ENCODE peak calls at places on chromosome 21, in nine cellular contexts. U is HFFc6, E is nephron progenitor cell, J is AG09309, N is GM20000, D is A549, Y is bronchial epithelial cell, Q is HepG2, G is esophagus squamous epithelium. V is an unnamed sample.

GRCh38 chr21:29078884-29079765 is 5.7 kb upstream of the CCT8 start:
- DNase-seq in U (no peak), E (no peak), J (no peak), N (no peak), D (no peak), Y (no peak), Q (no peak), G (no peak), V (no peak)

GRCh38 chr21:36422279-36423098 is 37.3 kb downstream of the CHAF1B start:
- DNase-seq in U (peak; percentile 35), E (peak; percentile 66), J (no peak), N (peak; percentile 62), D (peak; percentile 54), Y (peak; percentile 58), Q (peak; percentile 40), G (no peak), V (peak; percentile 84)

GRCh38 chr21:46605759-46606426 is 1.0 kb upstream of the S100B start:
- DNase-seq in U (no peak), E (no peak), J (no peak), N (peak; percentile 72), D (no peak), Y (no peak), Q (no peak), G (no peak), V (peak; percentile 71)

GRCh38 chr21:35265170-35265877 is 216.2 kb upstream of the RUNX1 start:
- DNase-seq in U (peak; percentile 88), E (no peak), J (no peak), N (no peak), D (peak; percentile 2), Y (peak; percentile 92), Q (no peak), G (no peak), V (no peak)

GRCh38 chr21:45041351-45041805 is 33.0 kb upstream of the ADARB1 start:
- DNase-seq in U (peak; percentile 4), E (peak; percentile 45), J (peak; percentile 85), N (no peak), D (no peak), Y (no peak), Q (no peak), G (no peak), V (no peak)

GRCh38 chr21:34357889-34358288 is 5.9 kb upstream of the KCNE2 start:
- DNase-seq in U (no peak), E (no peak), J (no peak), N (no peak), D (no peak), Y (no peak), Q (no peak), G (no peak), V (no peak)

GRCh38 chr21:42461185-42461520 is 34.9 kb downstream of the RSPH1 start:
- DNase-seq in U (no peak), E (no peak), J (no peak), N (no peak), D (no peak), Y (no peak), Q (no peak), G (no peak), V (no peak)

GRCh38 chr21:14923468-14923867 is 141.3 kb downstream of the NRIP1 start:
- DNase-seq in U (peak; percentile 57), E (no peak), J (no peak), N (no peak), D (no peak), Y (no peak), Q (no peak), G (no peak), V (no peak)

GRCh38 chr21:46551636-46552241 is 53.1 kb downstream of the S100B start:
- DNase-seq in U (no peak), E (no peak), J (no peak), N (no peak), D (no peak), Y (no peak), Q (no peak), G (no peak), V (no peak)

GRCh38 chr21:17674106-17674505 is 61.4 kb upstream of the BTG3 start:
- DNase-seq in U (no peak), E (no peak), J (no peak), N (no peak), D (no peak), Y (no peak), Q (no peak), G (no peak), V (no peak)

GRCh38 chr21:46661211-46661625 is 25.7 kb downstream of the PRMT2 start:
- DNase-seq in U (peak; percentile 68), E (peak; percentile 81), J (peak; percentile 43), N (peak; percentile 91), D (no peak), Y (peak; percentile 21), Q (no peak), G (no peak), V (peak; percentile 90)

GRCh38 chr21:34904526-34905298 is 144.4 kb downstream of the RUNX1 start:
- DNase-seq in U (no peak), E (no peak), J (no peak), N (no peak), D (no peak), Y (no peak), Q (no peak), G (no peak), V (no peak)

GRCh38 chr21:40173833-40174232 is 306.6 kb downstream of the PCP4 start:
- DNase-seq in U (no peak), E (no peak), J (no peak), N (no peak), D (no peak), Y (no peak), Q (no peak), G (no peak), V (no peak)

GRCh38 chr21:44487831-44488230 is 32.5 kb downstream of the LRRC3 start:
- DNase-seq in U (peak; percentile 9), E (no peak), J (no peak), N (peak; percentile 62), D (no peak), Y (no peak), Q (peak; percentile 30), G (no peak), V (no peak)

GRCh38 chr21:23725576-23725975 is 1881.7 kb downstream of the MRPL39 start:
- DNase-seq in U (no peak), E (no peak), J (no peak), N (no peak), D (no peak), Y (no peak), Q (no peak), G (no peak), V (no peak)

GRCh38 chr21:32298658-32299081 is at the start of gene MRAP:
- DNase-seq in U (no peak), E (no peak), J (no peak), N (no peak), D (no peak), Y (no peak), Q (no peak), G (no peak), V (peak; percentile 12)

GRCh38 chr21:42556960-42557359 is 43.3 kb downstream of the SLC37A1 start:
- DNase-seq in U (no peak), E (peak; percentile 26), J (no peak), N (no peak), D (no peak), Y (no peak), Q (no peak), G (no peak), V (peak; percentile 59)

GRCh38 chr21:35923971-35924370 is 136.4 kb downstream of the SETD4 start:
- DNase-seq in U (no peak), E (no peak), J (no peak), N (no peak), D (no peak), Y (no peak), Q (no peak), G (no peak), V (no peak)

GRCh38 chr21:37642493-37642892 is 273.8 kb downstream of the KCNJ6 start:
- DNase-seq in U (no peak), E (no peak), J (no peak), N (peak; percentile 45), D (no peak), Y (peak; percentile 64), Q (peak; percentile 32), G (no peak), V (no peak)
- TF ChIP-seq CTCF in U (peak; percentile 23), E (peak; percentile 32), J (no peak), N (peak; percentile 34), D (peak; percentile 18), Y (peak; percentile 55), Q (peak; percentile 66), G (peak; percentile 43), V (peak; percentile 39)

GRCh38 chr21:37461494-37461893 is 94.9 kb downstream of the DYRK1A start:
- DNase-seq in U (no peak), E (no peak), J (no peak), N (peak; percentile 34), D (no peak), Y (no peak), Q (no peak), G (no peak), V (peak; percentile 32)

GRCh38 chr21:37459575-37459974 is 93.0 kb downstream of the DYRK1A start:
- DNase-seq in U (peak; percentile 57), E (no peak), J (no peak), N (no peak), D (no peak), Y (no peak), Q (no peak), G (no peak), V (no peak)

GRCh38 chr21:37462087-37462861 is 95.7 kb downstream of the DYRK1A start:
- DNase-seq in U (no peak), E (no peak), J (no peak), N (no peak), D (no peak), Y (no peak), Q (peak; percentile 31), G (no peak), V (no peak)

GRCh38 chr21:37458669-37459276 is 92.2 kb downstream of the DYRK1A start:
- DNase-seq in U (no peak), E (no peak), J (no peak), N (no peak), D (no peak), Y (no peak), Q (no peak), G (no peak), V (no peak)

DNA sequence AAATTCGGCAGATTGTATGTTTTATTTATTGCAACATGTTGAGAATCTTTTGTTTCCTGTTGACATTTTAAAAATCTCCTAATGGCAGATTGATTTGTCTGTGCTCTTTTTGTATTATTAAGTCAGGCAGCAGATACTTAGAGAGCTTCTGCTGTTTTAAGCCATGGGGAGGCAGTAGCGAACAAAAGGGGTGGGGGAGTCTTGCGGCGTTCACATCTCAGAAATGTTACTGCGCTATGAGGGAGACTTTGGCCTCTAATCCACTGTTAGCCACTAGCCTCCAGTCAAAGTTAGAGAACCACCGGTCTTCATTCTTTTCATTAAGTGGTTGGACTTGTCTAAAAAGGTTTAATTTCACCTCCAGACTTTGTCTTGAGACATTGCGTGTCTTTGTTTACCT is 93.6 kb downstream of the DYRK1A start:
- DNase-seq in U (no peak), E (no peak), J (no peak), N (no peak), D (no peak), Y (no peak), Q (no peak), G (no peak), V (no peak)
- TF ChIP-seq CTCF in U (no peak), E (peak; percentile 26), J (no peak), N (no peak), D (no peak), Y (peak; percentile 29), Q (peak; percentile 17), G (no peak), V (no peak)

GRCh38 chr21:26513212-26513611 is 59.9 kb downstream of the CYYR1 start:
- DNase-seq in U (no peak), E (no peak), J (peak; percentile 55), N (no peak), D (no peak), Y (peak; percentile 56), Q (no peak), G (no peak), V (no peak)
- TF ChIP-seq CTCF in U (no peak), E (no peak), J (no peak), N (no peak), D (no peak), Y (no peak), Q (no peak), G (no peak), V (no peak)

GRCh38 chr21:19489930-19490329 is 1086.3 kb upstream of the TMPRSS15 start:
- DNase-seq in U (no peak), E (no peak), J (no peak), N (no peak), D (no peak), Y (no peak), Q (no peak), G (no peak), V (no peak)
- TF ChIP-seq CTCF in U (no peak), E (no peak), J (no peak), N (no peak), D (no peak), Y (no peak), Q (no peak), G (no peak), V (no peak)